ENCODE peak calls at places on chromosomes 13 and 19, in ten cellular contexts. One of them, this sample, is unnamed.

GRCh38 chr19:12611361-12611699 is 610 bp downstream of the ZNF791 start:
- DNase-seq in HFF-Myc: peak; percentile 26
- DNase-seq in pancreas: peak; percentile 74
- DNase-seq in keratinocyte: no peak
- DNase-seq in endodermal cell: peak; percentile 86
- DNase-seq in cardiac fibroblast: peak; percentile 80
- DNase-seq in neural progenitor cell: peak; percentile 82
- DNase-seq in CD8-positive, alpha-beta T cell: no peak
- DNase-seq in tibial nerve: peak; percentile 63
- DNase-seq in ovary: peak; percentile 81
- DNase-seq in this sample: peak; percentile 77

GRCh38 chr19:31092189-31092753 is 257.0 kb downstream of the TSHZ3 start:
- DNase-seq in HFF-Myc: no peak
- DNase-seq in pancreas: no peak
- DNase-seq in keratinocyte: no peak
- DNase-seq in endodermal cell: no peak
- DNase-seq in cardiac fibroblast: no peak
- DNase-seq in neural progenitor cell: no peak
- DNase-seq in CD8-positive, alpha-beta T cell: no peak
- DNase-seq in tibial nerve: no peak
- DNase-seq in ovary: no peak
- DNase-seq in this sample: no peak

GRCh38 chr19:29485293-29485692 is 40.5 kb upstream of the VSTM2B start:
- DNase-seq in HFF-Myc: no peak
- DNase-seq in pancreas: no peak
- DNase-seq in keratinocyte: no peak
- DNase-seq in endodermal cell: peak; percentile 38
- DNase-seq in cardiac fibroblast: no peak
- DNase-seq in neural progenitor cell: no peak
- DNase-seq in CD8-positive, alpha-beta T cell: no peak
- DNase-seq in tibial nerve: no peak
- DNase-seq in ovary: no peak
- DNase-seq in this sample: no peak

GRCh38 chr19:16106121-16106520 is 5.6 kb upstream of the RAB8A start:
- DNase-seq in HFF-Myc: no peak
- DNase-seq in pancreas: no peak
- DNase-seq in keratinocyte: no peak
- DNase-seq in endodermal cell: no peak
- DNase-seq in cardiac fibroblast: no peak
- DNase-seq in neural progenitor cell: no peak
- DNase-seq in CD8-positive, alpha-beta T cell: no peak
- DNase-seq in tibial nerve: no peak
- DNase-seq in ovary: no peak
- DNase-seq in this sample: no peak

GRCh38 chr19:30653646-30654386 is 281.6 kb downstream of the ZNF536 start:
- DNase-seq in HFF-Myc: no peak
- DNase-seq in pancreas: no peak
- DNase-seq in keratinocyte: no peak
- DNase-seq in endodermal cell: peak; percentile 29
- DNase-seq in cardiac fibroblast: no peak
- DNase-seq in neural progenitor cell: no peak
- DNase-seq in CD8-positive, alpha-beta T cell: no peak
- DNase-seq in tibial nerve: no peak
- DNase-seq in ovary: no peak
- DNase-seq in this sample: no peak

GRCh38 chr13:74695021-74695800 is 561.0 kb upstream of the KLF12 start:
- DNase-seq in HFF-Myc: no peak
- DNase-seq in pancreas: no peak
- DNase-seq in keratinocyte: no peak
- DNase-seq in endodermal cell: peak; percentile 65
- DNase-seq in cardiac fibroblast: no peak
- DNase-seq in neural progenitor cell: no peak
- DNase-seq in CD8-positive, alpha-beta T cell: no peak
- DNase-seq in tibial nerve: no peak
- DNase-seq in ovary: no peak
- DNase-seq in this sample: no peak

GRCh38 chr19:21812448-21812847 is 23.5 kb downstream of the ZNF43 start:
- DNase-seq in HFF-Myc: no peak
- DNase-seq in pancreas: no peak
- DNase-seq in keratinocyte: no peak
- DNase-seq in endodermal cell: no peak
- DNase-seq in cardiac fibroblast: no peak
- DNase-seq in neural progenitor cell: no peak
- DNase-seq in CD8-positive, alpha-beta T cell: no peak
- DNase-seq in tibial nerve: no peak
- DNase-seq in ovary: no peak
- DNase-seq in this sample: no peak

GRCh38 chr19:45138303-45138751 is 22.5 kb downstream of the NKPD1 start:
- DNase-seq in HFF-Myc: no peak
- DNase-seq in pancreas: no peak
- DNase-seq in keratinocyte: no peak
- DNase-seq in endodermal cell: no peak
- DNase-seq in cardiac fibroblast: no peak
- DNase-seq in neural progenitor cell: no peak
- DNase-seq in CD8-positive, alpha-beta T cell: no peak
- DNase-seq in tibial nerve: no peak
- DNase-seq in ovary: no peak
- DNase-seq in this sample: no peak

GRCh38 chr19:38482496-38482895 is 49.0 kb downstream of the RYR1 start:
- DNase-seq in HFF-Myc: no peak
- DNase-seq in pancreas: no peak
- DNase-seq in keratinocyte: no peak
- DNase-seq in endodermal cell: no peak
- DNase-seq in cardiac fibroblast: no peak
- DNase-seq in neural progenitor cell: no peak
- DNase-seq in CD8-positive, alpha-beta T cell: no peak
- DNase-seq in tibial nerve: no peak
- DNase-seq in ovary: no peak
- DNase-seq in this sample: no peak

GRCh38 chr19:38475176-38475575 is 41.7 kb downstream of the RYR1 start:
- DNase-seq in HFF-Myc: no peak
- DNase-seq in pancreas: no peak
- DNase-seq in keratinocyte: no peak
- DNase-seq in endodermal cell: no peak
- DNase-seq in cardiac fibroblast: no peak
- DNase-seq in neural progenitor cell: no peak
- DNase-seq in CD8-positive, alpha-beta T cell: no peak
- DNase-seq in tibial nerve: no peak
- DNase-seq in ovary: no peak
- DNase-seq in this sample: no peak

GRCh38 chr19:38483016-38483630 is 49.6 kb downstream of the RYR1 start:
- DNase-seq in HFF-Myc: no peak
- DNase-seq in pancreas: no peak
- DNase-seq in keratinocyte: no peak
- DNase-seq in endodermal cell: no peak
- DNase-seq in cardiac fibroblast: no peak
- DNase-seq in neural progenitor cell: no peak
- DNase-seq in CD8-positive, alpha-beta T cell: no peak
- DNase-seq in tibial nerve: no peak
- DNase-seq in ovary: no peak
- DNase-seq in this sample: no peak

GRCh38 chr19:38473201-38473600 is 39.7 kb downstream of the RYR1 start:
- DNase-seq in HFF-Myc: no peak
- DNase-seq in pancreas: no peak
- DNase-seq in keratinocyte: no peak
- DNase-seq in endodermal cell: no peak
- DNase-seq in cardiac fibroblast: no peak
- DNase-seq in neural progenitor cell: no peak
- DNase-seq in CD8-positive, alpha-beta T cell: no peak
- DNase-seq in tibial nerve: no peak
- DNase-seq in ovary: no peak
- DNase-seq in this sample: no peak

GRCh38 chr19:38478273-38478971 is 44.9 kb downstream of the RYR1 start:
- DNase-seq in HFF-Myc: no peak
- DNase-seq in pancreas: no peak
- DNase-seq in keratinocyte: no peak
- DNase-seq in endodermal cell: peak; percentile 84
- DNase-seq in cardiac fibroblast: no peak
- DNase-seq in neural progenitor cell: peak; percentile 65
- DNase-seq in CD8-positive, alpha-beta T cell: no peak
- DNase-seq in tibial nerve: no peak
- DNase-seq in ovary: no peak
- DNase-seq in this sample: no peak
- TF ChIP-seq CTCF in HFF-Myc: peak; percentile 27
- TF ChIP-seq CTCF in pancreas: no peak
- TF ChIP-seq CTCF in keratinocyte: peak; percentile 9
- TF ChIP-seq CTCF in endodermal cell: peak; percentile 77
- TF ChIP-seq CTCF in cardiac fibroblast: peak; percentile 10
- TF ChIP-seq CTCF in neural progenitor cell: peak; percentile 56
- TF ChIP-seq CTCF in CD8-positive, alpha-beta T cell: no peak
- TF ChIP-seq CTCF in tibial nerve: no peak
- TF ChIP-seq CTCF in ovary: no peak
- TF ChIP-seq CTCF in this sample: no peak

GRCh38 chr13:87792878-87793277 is 121.7 kb downstream of the SLITRK5 start:
- DNase-seq in HFF-Myc: no peak
- DNase-seq in pancreas: no peak
- DNase-seq in keratinocyte: no peak
- DNase-seq in endodermal cell: peak; percentile 74
- DNase-seq in cardiac fibroblast: no peak
- DNase-seq in neural progenitor cell: peak; percentile 31
- DNase-seq in CD8-positive, alpha-beta T cell: no peak
- DNase-seq in tibial nerve: no peak
- DNase-seq in ovary: no peak
- DNase-seq in this sample: no peak
- TF ChIP-seq CTCF in HFF-Myc: no peak
- TF ChIP-seq CTCF in pancreas: no peak
- TF ChIP-seq CTCF in keratinocyte: no peak
- TF ChIP-seq CTCF in endodermal cell: peak; percentile 74
- TF ChIP-seq CTCF in cardiac fibroblast: no peak
- TF ChIP-seq CTCF in neural progenitor cell: peak; percentile 42
- TF ChIP-seq CTCF in CD8-positive, alpha-beta T cell: no peak
- TF ChIP-seq CTCF in tibial nerve: no peak
- TF ChIP-seq CTCF in ovary: no peak
- TF ChIP-seq CTCF in this sample: no peak

GRCh38 chr13:31049833-31050232 is 111.9 kb downstream of the HSPH1 start:
- DNase-seq in HFF-Myc: no peak
- DNase-seq in pancreas: no peak
- DNase-seq in keratinocyte: no peak
- DNase-seq in endodermal cell: peak; percentile 19
- DNase-seq in cardiac fibroblast: no peak
- DNase-seq in neural progenitor cell: no peak
- DNase-seq in CD8-positive, alpha-beta T cell: no peak
- DNase-seq in tibial nerve: no peak
- DNase-seq in ovary: no peak
- DNase-seq in this sample: peak; percentile 61

GRCh38 chr13:31051999-31052398 is 109.7 kb downstream of the HSPH1 start:
- DNase-seq in HFF-Myc: no peak
- DNase-seq in pancreas: no peak
- DNase-seq in keratinocyte: no peak
- DNase-seq in endodermal cell: peak; percentile 83
- DNase-seq in cardiac fibroblast: no peak
- DNase-seq in neural progenitor cell: peak; percentile 26
- DNase-seq in CD8-positive, alpha-beta T cell: no peak
- DNase-seq in tibial nerve: no peak
- DNase-seq in ovary: no peak
- DNase-seq in this sample: no peak

GRCh38 chr13:31049083-31049482 is 112.6 kb downstream of the HSPH1 start:
- DNase-seq in HFF-Myc: no peak
- DNase-seq in pancreas: no peak
- DNase-seq in keratinocyte: no peak
- DNase-seq in endodermal cell: no peak
- DNase-seq in cardiac fibroblast: no peak
- DNase-seq in neural progenitor cell: no peak
- DNase-seq in CD8-positive, alpha-beta T cell: no peak
- DNase-seq in tibial nerve: no peak
- DNase-seq in ovary: no peak
- DNase-seq in this sample: no peak

GRCh38 chr13:31052478-31052877 is 109.2 kb downstream of the HSPH1 start:
- DNase-seq in HFF-Myc: no peak
- DNase-seq in pancreas: no peak
- DNase-seq in keratinocyte: no peak
- DNase-seq in endodermal cell: no peak
- DNase-seq in cardiac fibroblast: no peak
- DNase-seq in neural progenitor cell: no peak
- DNase-seq in CD8-positive, alpha-beta T cell: no peak
- DNase-seq in tibial nerve: no peak
- DNase-seq in ovary: no peak
- DNase-seq in this sample: no peak

GRCh38 chr13:31050486-31051400 is 111.0 kb downstream of the HSPH1 start:
- DNase-seq in HFF-Myc: no peak
- DNase-seq in pancreas: no peak
- DNase-seq in keratinocyte: no peak
- DNase-seq in endodermal cell: peak; percentile 35
- DNase-seq in cardiac fibroblast: peak; percentile 26
- DNase-seq in neural progenitor cell: peak; percentile 20
- DNase-seq in CD8-positive, alpha-beta T cell: no peak
- DNase-seq in tibial nerve: no peak
- DNase-seq in ovary: no peak
- DNase-seq in this sample: no peak
- TF ChIP-seq CTCF in HFF-Myc: peak; percentile 31
- TF ChIP-seq CTCF in pancreas: no peak
- TF ChIP-seq CTCF in keratinocyte: no peak
- TF ChIP-seq CTCF in endodermal cell: peak; percentile 57
- TF ChIP-seq CTCF in cardiac fibroblast: peak; percentile 50
- TF ChIP-seq CTCF in neural progenitor cell: peak; percentile 38
- TF ChIP-seq CTCF in CD8-positive, alpha-beta T cell: no peak
- TF ChIP-seq CTCF in tibial nerve: peak; percentile 39
- TF ChIP-seq CTCF in ovary: no peak
- TF ChIP-seq CTCF in this sample: no peak

GRCh38 chr19:6811378-6811777 is 38.9 kb downstream of the VAV1 start:
- DNase-seq in HFF-Myc: no peak
- DNase-seq in pancreas: no peak
- DNase-seq in keratinocyte: no peak
- DNase-seq in endodermal cell: no peak
- DNase-seq in cardiac fibroblast: no peak
- DNase-seq in neural progenitor cell: no peak
- DNase-seq in CD8-positive, alpha-beta T cell: no peak
- DNase-seq in tibial nerve: no peak
- DNase-seq in ovary: no peak
- DNase-seq in this sample: no peak

GRCh38 chr19:6811906-6812305 is 39.4 kb downstream of the VAV1 start:
- DNase-seq in HFF-Myc: peak; percentile 5
- DNase-seq in pancreas: no peak
- DNase-seq in keratinocyte: no peak
- DNase-seq in endodermal cell: peak; percentile 59
- DNase-seq in cardiac fibroblast: peak; percentile 79
- DNase-seq in neural progenitor cell: no peak
- DNase-seq in CD8-positive, alpha-beta T cell: no peak
- DNase-seq in tibial nerve: no peak
- DNase-seq in ovary: no peak
- DNase-seq in this sample: no peak

GRCh38 chr19:6817179-6817578 is 44.7 kb downstream of the VAV1 start:
- DNase-seq in HFF-Myc: no peak
- DNase-seq in pancreas: no peak
- DNase-seq in keratinocyte: no peak
- DNase-seq in endodermal cell: peak; percentile 7
- DNase-seq in cardiac fibroblast: no peak
- DNase-seq in neural progenitor cell: no peak
- DNase-seq in CD8-positive, alpha-beta T cell: no peak
- DNase-seq in tibial nerve: no peak
- DNase-seq in ovary: no peak
- DNase-seq in this sample: no peak

GRCh38 chr19:6812612-6813011 is 40.1 kb downstream of the VAV1 start:
- DNase-seq in HFF-Myc: no peak
- DNase-seq in pancreas: no peak
- DNase-seq in keratinocyte: no peak
- DNase-seq in endodermal cell: no peak
- DNase-seq in cardiac fibroblast: no peak
- DNase-seq in neural progenitor cell: no peak
- DNase-seq in CD8-positive, alpha-beta T cell: no peak
- DNase-seq in tibial nerve: no peak
- DNase-seq in ovary: no peak
- DNase-seq in this sample: no peak

DNA sequence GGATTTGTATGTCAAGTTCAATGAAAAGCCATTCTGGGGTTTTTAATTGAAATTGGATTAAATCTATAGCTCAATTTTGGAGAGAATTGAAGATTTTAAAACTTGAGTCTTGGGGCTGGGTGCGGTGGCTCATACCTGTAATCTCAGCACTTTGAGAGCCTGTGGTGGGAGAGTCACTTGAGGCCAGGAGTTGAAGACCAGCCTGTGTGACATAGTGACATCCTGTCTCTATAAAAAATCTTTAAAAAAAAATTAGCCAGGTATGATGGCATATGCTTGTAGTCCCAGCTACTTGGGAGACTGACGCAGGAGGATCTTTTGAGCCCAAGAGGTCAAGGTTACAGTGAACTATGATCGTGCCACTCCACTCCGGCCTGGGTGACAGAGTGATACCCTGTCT is 41.2 kb downstream of the VAV1 start:
- DNase-seq in HFF-Myc: no peak
- DNase-seq in pancreas: no peak
- DNase-seq in keratinocyte: no peak
- DNase-seq in endodermal cell: no peak
- DNase-seq in cardiac fibroblast: no peak
- DNase-seq in neural progenitor cell: no peak
- DNase-seq in CD8-positive, alpha-beta T cell: no peak
- DNase-seq in tibial nerve: no peak
- DNase-seq in ovary: no peak
- DNase-seq in this sample: no peak
- TF ChIP-seq CTCF in HFF-Myc: no peak
- TF ChIP-seq CTCF in pancreas: no peak
- TF ChIP-seq CTCF in keratinocyte: no peak
- TF ChIP-seq CTCF in endodermal cell: no peak
- TF ChIP-seq CTCF in cardiac fibroblast: no peak
- TF ChIP-seq CTCF in neural progenitor cell: no peak
- TF ChIP-seq CTCF in CD8-positive, alpha-beta T cell: no peak
- TF ChIP-seq CTCF in tibial nerve: no peak
- TF ChIP-seq CTCF in ovary: no peak
- TF ChIP-seq CTCF in this sample: no peak